ENCODE peak calls at places on chromosomes 1 and 21, in seven cellular contexts. F is mesothelial cell of epicardium, D is psoas muscle, L is heart left ventricle, H is WTC11, N is HFFc6, A is progenitor cell of endocrine pancreas. O is an unnamed sample.

GRCh38 chr1:152108899-152109222 is 6.4 kb downstream of the TCHH start:
- DNase-seq in F (no peak), A (no peak), N (no peak), H (peak; percentile 31), D (no peak), L (no peak), O (no peak)

GRCh38 chr1:161791889-161792655 is 26.0 kb downstream of the ATF6 start:
- DNase-seq in N (peak; percentile 59), L (no peak), D (no peak), H (no peak), F (no peak), A (no peak), O (no peak)

GRCh38 chr1:198162091-198162767 is 5.4 kb downstream of the NEK7 start:
- DNase-seq in H (no peak), N (no peak), F (no peak), D (no peak), L (no peak), A (no peak), O (no peak)

GRCh38 chr1:212231372-212231771 is 53.8 kb upstream of the PPP2R5A start:
- DNase-seq in A (no peak), F (no peak), L (no peak), N (no peak), H (no peak), D (no peak), O (no peak)

GRCh38 chr21:45318556-45319341 is 31.1 kb upstream of the POFUT2 start:
- DNase-seq in L (peak; percentile 92), D (peak; percentile 84), H (no peak), A (no peak), N (peak; percentile 51), F (no peak), O (peak; percentile 48)

GRCh38 chr1:232844791-232845190 is 39.6 kb downstream of the MAP10 start:
- DNase-seq in N (no peak), D (no peak), H (no peak), L (no peak), F (no peak), A (no peak), O (no peak)

GRCh38 chr1:25799758-25800537 is at the start of gene SELENON:
- DNase-seq in A (peak; percentile 51), H (peak; percentile 80), F (no peak), L (peak; percentile 90), N (no peak), D (peak; percentile 84), O (peak; percentile 67)

GRCh38 chr1:108960719-108961118 is 2.6 kb downstream of the CLCC1 start:
- DNase-seq in H (no peak), L (no peak), N (no peak), F (no peak), D (no peak), A (no peak), O (no peak)

GRCh38 chr1:61247881-61248752 is 165.8 kb downstream of the NFIA start:
- DNase-seq in H (no peak), N (no peak), D (no peak), A (no peak), F (no peak), L (no peak), O (no peak)

GRCh38 chr1:246373828-246374569 is 133.1 kb downstream of the SMYD3 start:
- DNase-seq in N (no peak), A (no peak), L (no peak), H (no peak), D (no peak), F (no peak), O (no peak)

GRCh38 chr1:11688506-11688905 is 3.0 kb upstream of the DRAXIN start:
- DNase-seq in L (no peak), D (no peak), A (no peak), H (no peak), N (no peak), F (no peak), O (no peak)

GRCh38 chr1:36175137-36176095 is 19.5 kb downstream of the MAP7D1 start:
- DNase-seq in H (no peak), D (peak; percentile 89), N (peak; percentile 66), L (peak; percentile 66), A (no peak), F (no peak), O (no peak)

GRCh38 chr1:212515329-212515760 is 82.6 kb downstream of the NENF start:
- DNase-seq in F (no peak), L (no peak), H (no peak), A (no peak), D (no peak), N (no peak), O (no peak)

GRCh38 chr21:36846624-36847023 is 119.8 kb downstream of the HLCS start:
- DNase-seq in H (no peak), L (no peak), A (no peak), D (no peak), N (no peak), F (no peak), O (no peak)

GRCh38 chr1:117759535-117759934 is 153.7 kb downstream of the TENT5C start:
- DNase-seq in H (no peak), L (no peak), D (no peak), F (no peak), A (no peak), N (no peak), O (no peak)

GRCh38 chr1:112581530-112582192 is 37.3 kb downstream of the ST7L start:
- DNase-seq in F (no peak), N (no peak), L (no peak), D (no peak), A (no peak), H (no peak), O (no peak)

GRCh38 chr21:20856926-20857325 is 141.3 kb upstream of the NCAM2 start:
- DNase-seq in N (no peak), L (no peak), F (no peak), H (no peak), A (no peak), D (no peak), O (no peak)

GRCh38 chr1:56570924-56571372 is 8.4 kb downstream of the PLPP3 start:
- DNase-seq in D (no peak), A (no peak), H (no peak), N (no peak), F (no peak), L (no peak), O (no peak)

GRCh38 chr1:145872421-145872891 is 13.2 kb downstream of the ANKRD35 start:
- DNase-seq in F (no peak), N (no peak), H (peak; percentile 54), D (peak; percentile 93), A (no peak), L (peak; percentile 79), O (no peak)

GRCh38 chr1:145877923-145878486 is 7.7 kb downstream of the ANKRD35 start:
- DNase-seq in F (no peak), L (no peak), H (no peak), N (no peak), A (no peak), D (no peak), O (no peak)

GRCh38 chr1:145878724-145879123 is 6.9 kb downstream of the ANKRD35 start:
- DNase-seq in A (no peak), F (no peak), H (no peak), N (peak; percentile 30), D (no peak), L (no peak), O (no peak)

GRCh38 chr1:145871994-145872411 is 13.1 kb upstream of the PIAS3 start:
- DNase-seq in N (peak; percentile 25), H (peak; percentile 57), D (peak; percentile 70), A (no peak), L (peak; percentile 77), F (peak; percentile 42), O (no peak)

DNA sequence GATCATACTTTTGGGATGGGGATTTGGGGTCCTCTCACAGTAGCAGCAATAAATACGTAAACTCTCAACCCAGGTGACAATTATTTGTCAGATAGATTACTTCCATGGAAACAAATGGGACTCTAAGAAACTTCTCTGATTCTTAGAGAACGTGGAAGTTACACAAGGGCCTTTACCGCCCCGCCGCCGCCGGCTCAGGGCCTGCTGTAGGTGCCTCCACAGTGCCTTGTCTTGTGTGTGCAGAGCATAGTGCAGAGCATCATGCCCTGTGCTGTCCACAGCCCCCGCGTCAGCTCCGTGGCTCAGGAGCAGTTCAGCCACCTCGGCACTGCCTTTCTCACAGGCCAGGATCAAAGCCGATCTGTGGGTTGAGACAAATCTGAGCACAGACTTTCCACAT is 11.0 kb downstream of the ANKRD35 start:
- DNase-seq in D (no peak), N (no peak), A (no peak), L (no peak), F (no peak), H (no peak), O (no peak)
- TF ChIP-seq CTCF in D (no peak), N (no peak), A (no peak), L (no peak), F (no peak), H (no peak), O (no peak)

DNA sequence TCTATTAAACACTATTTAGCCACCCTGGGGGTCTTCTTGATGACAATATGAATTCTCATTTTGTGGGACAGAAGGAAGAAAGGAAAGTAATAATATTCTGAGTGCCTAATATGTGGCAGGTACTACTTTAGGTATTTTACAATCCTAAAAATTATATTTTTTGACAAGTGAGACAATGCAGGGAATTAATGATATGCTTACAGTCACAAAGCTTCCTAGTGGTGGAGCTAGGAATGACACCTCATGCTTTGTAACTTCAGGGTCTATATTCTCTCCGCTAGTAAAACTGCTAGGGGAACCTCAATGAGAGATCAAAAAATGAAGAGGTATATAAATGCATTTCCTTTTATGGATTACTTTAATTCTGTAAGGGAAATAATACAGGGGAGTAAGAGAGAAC is 44.3 kb downstream of the TPR start:
- DNase-seq in N (no peak), H (no peak), L (no peak), F (no peak), A (no peak), D (no peak), O (no peak)
- TF ChIP-seq CTCF in N (peak; percentile 71), H (peak; percentile 39), L (peak; percentile 9), F (peak; percentile 60), A (peak; percentile 54), D (peak; percentile 13), O (peak; percentile 60)

GRCh38 chr1:58513956-58514355 is 32.6 kb downstream of the OMA1 start:
- DNase-seq in H (no peak), D (no peak), A (no peak), F (no peak), N (no peak), L (no peak), O (no peak)

GRCh38 chr1:58515794-58516401 is 30.6 kb downstream of the OMA1 start:
- DNase-seq in N (peak; percentile 68), A (peak; percentile 15), L (no peak), H (no peak), D (peak; percentile 29), F (no peak), O (peak; percentile 14)
- TF ChIP-seq CTCF in N (peak; percentile 88), A (peak; percentile 87), L (peak; percentile 58), H (peak; percentile 58), D (peak; percentile 75), F (peak; percentile 81), O (peak; percentile 93)

DNA sequence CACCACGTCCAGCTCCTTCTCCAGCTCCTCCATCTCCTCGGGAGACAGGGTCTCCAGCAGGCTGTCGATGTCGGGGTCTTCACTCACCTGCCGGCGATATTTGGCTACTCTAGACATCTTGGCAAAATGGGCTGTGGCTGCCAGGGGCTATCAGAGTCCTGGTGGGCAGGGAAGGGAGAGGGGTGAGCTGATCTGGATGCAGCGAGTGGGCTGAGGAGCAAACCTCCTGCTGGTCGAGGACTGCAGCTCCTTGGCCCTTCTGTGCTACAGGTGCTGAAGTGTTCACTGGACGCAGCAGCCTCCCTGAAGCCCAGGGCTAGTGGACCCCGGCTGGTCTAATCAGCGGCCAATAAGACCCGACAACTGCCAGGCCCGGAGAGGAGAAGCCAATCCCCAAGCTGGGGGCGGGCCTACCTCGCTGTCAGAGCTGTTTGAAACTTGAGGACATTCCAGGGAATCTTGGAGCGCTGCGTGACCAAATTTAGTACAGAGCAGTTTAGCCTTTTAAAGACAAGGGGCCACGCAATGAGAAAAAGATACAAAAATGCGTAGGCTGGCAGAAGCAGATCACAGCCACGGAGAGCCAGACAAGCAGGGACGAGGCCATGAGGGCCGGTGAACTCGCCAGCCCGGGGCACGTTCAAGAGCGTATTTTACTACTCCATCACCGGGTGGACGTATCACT is at the start of gene LMOD1:
- DNase-seq in A (peak; percentile 69), H (peak; percentile 91), F (peak; percentile 87), L (peak; percentile 86), D (peak; percentile 92), N (peak; percentile 93), O (peak; percentile 67)
- TF ChIP-seq CTCF in A (no peak), H (no peak), F (no peak), L (no peak), D (no peak), N (peak; percentile 21), O (no peak)

O was measured in neural crest cell.